ENCODE peak calls at places on chromosomes 13 and 19, in nine cellular contexts. V, N, Q, T, U, L, P, R and W are unnamed samples. For H3K9me3, the result is how much of the 10 kb centered on the place peaks cover.

GRCh38 chr19:42370667-42371066 is 19.4 kb downstream of the CNFN start:
- DNase-seq in T (no peak), V (no peak), P (no peak), N (no peak), U (no peak), R (no peak), Q (no peak), L (no peak), W (no peak)

GRCh38 chr13:51262501-51263211 is 40.5 kb downstream of the FAM124A start:
- DNase-seq in P (no peak), V (no peak), T (peak), R (no peak), Q (no peak), L (no peak), U (no peak), N (no peak), W (no peak)

GRCh38 chr13:42525035-42525504 is 48.9 kb upstream of the TNFSF11 start:
- DNase-seq in N (no peak), U (no peak), P (no peak), R (no peak), V (no peak), T (no peak), L (no peak), Q (peak), W (no peak)

GRCh38 chr19:1019980-1020867 is 699 bp downstream of the TMEM259 start:
- DNase-seq in V (no peak), P (no peak), T (peak), U (no peak), N (no peak), L (no peak), R (no peak), Q (no peak), W (peak)

GRCh38 chr19:34181111-34181864 is 9.0 kb downstream of the LSM14A start:
- DNase-seq in R (no peak), Q (peak), L (no peak), U (no peak), N (no peak), V (no peak), P (no peak), T (no peak), W (no peak)

GRCh38 chr13:20680416-20681080 is 23.0 kb upstream of the IL17D start:
- DNase-seq in L (no peak), U (no peak), N (no peak), R (no peak), P (no peak), T (no peak), V (no peak), Q (no peak), W (no peak)

GRCh38 chr13:66693656-66694055 is 536.5 kb downstream of the PCDH9 start:
- DNase-seq in V (no peak), P (no peak), Q (no peak), R (no peak), N (no peak), T (no peak), U (no peak), L (no peak), W (no peak)

GRCh38 chr19:37007587-37008220 is 70.5 kb upstream of the ZNF420 start:
- DNase-seq in Q (no peak), L (peak), T (peak), P (no peak), V (no peak), R (no peak), U (no peak), N (no peak), W (peak)

GRCh38 chr13:108705031-108705430 is 75.6 kb downstream of the MYO16 start:
- DNase-seq in Q (peak), R (no peak), L (no peak), P (no peak), N (no peak), V (no peak), U (no peak), T (no peak), W (no peak)

GRCh38 chr13:95698047-95698749 is 21.3 kb downstream of the DNAJC3 start:
- DNase-seq in T (no peak), N (no peak), U (no peak), V (peak), Q (peak), P (no peak), L (no peak), R (no peak), W (no peak)

GRCh38 chr19:401836-402535 is 7.0 kb downstream of the C2CD4C start:
- DNase-seq in P (no peak), R (no peak), T (peak), L (peak), V (no peak), N (no peak), Q (no peak), U (no peak), W (no peak)

GRCh38 chr13:114143806-114144605 is 11.6 kb upstream of the RASA3 start:
- DNase-seq in R (peak), Q (no peak), L (peak), P (no peak), U (no peak), T (peak), V (peak), N (no peak), W (peak)

GRCh38 chr13:113586661-113587479 is 2.3 kb downstream of the TFDP1 start:
- DNase-seq in N (peak), Q (no peak), L (no peak), V (no peak), T (no peak), U (peak), R (peak), P (no peak), W (no peak)

GRCh38 chr19:8884416-8884815 is 52.2 kb downstream of the MBD3L1 start:
- DNase-seq in Q (no peak), R (no peak), V (no peak), N (no peak), L (no peak), U (no peak), T (no peak), P (no peak), W (no peak)

GRCh38 chr13:26656919-26657318 is 99.4 kb downstream of the WASF3 start:
- DNase-seq in U (no peak), N (no peak), P (no peak), Q (peak), L (no peak), T (no peak), V (no peak), R (no peak), W (no peak)

GRCh38 chr19:36605839-36606478 is 846 bp downstream of the ZNF382 start:
- DNase-seq in R (no peak), P (no peak), N (no peak), L (no peak), V (no peak), T (no peak), U (no peak), Q (no peak), W (no peak)

GRCh38 chr19:1512671-1513491 is at the start of gene ADAMTSL5:
- DNase-seq in L (peak), U (peak), Q (peak), T (peak), R (peak), N (no peak), P (no peak), V (no peak), W (peak)

GRCh38 chr13:44692173-44692713 is 116.1 kb upstream of the TSC22D1 start:
- DNase-seq in V (peak), L (no peak), P (no peak), Q (peak), U (peak), N (no peak), R (peak), T (no peak), W (no peak)

GRCh38 chr13:58018865-58019264 is 387.3 kb downstream of the PCDH17 start:
- DNase-seq in N (no peak), U (no peak), L (no peak), Q (no peak), V (no peak), T (no peak), P (no peak), R (no peak), W (no peak)

GRCh38 chr13:70623260-70623659 is 515.0 kb upstream of the KLHL1 start:
- DNase-seq in T (no peak), P (no peak), L (peak), Q (peak), V (no peak), N (no peak), U (no peak), R (no peak), W (no peak)

GRCh38 chr13:111963031-111963430 is 103.9 kb upstream of the SOX1 start:
- DNase-seq in Q (no peak), R (no peak), P (no peak), T (no peak), V (no peak), U (no peak), L (no peak), N (no peak), W (no peak)

GRCh38 chr13:103187621-103188020 is 121.4 kb upstream of the SLC10A2 start:
- DNase-seq in N (no peak), T (no peak), L (no peak), U (peak), P (no peak), V (no peak), R (no peak), Q (no peak), W (no peak)

GRCh38 chr19:55253264-55253663 is 5.6 kb downstream of the PPP6R1 start:
- DNase-seq in L (no peak), U (no peak), T (peak), N (no peak), V (no peak), R (no peak), Q (no peak), P (no peak), W (no peak)

GRCh38 chr19:55146648-55147218 is 2.3 kb downstream of the TNNT1 start:
- DNase-seq in R (peak), T (no peak), V (peak), U (peak), Q (peak), P (no peak), N (no peak), L (peak), W (no peak)

GRCh38 chr19:48858984-48859710 is 9.3 kb downstream of the PLEKHA4 start:
- DNase-seq in L (no peak), P (no peak), Q (no peak), V (no peak), T (peak), R (peak), N (no peak), U (no peak), W (peak)

GRCh38 chr19:47351545-47351944 is 2.4 kb downstream of the DHX34 start:
- DNase-seq in N (no peak), T (no peak), Q (peak), R (peak), P (no peak), U (no peak), V (peak), L (peak), W (no peak)

GRCh38 chr13:20814224-20814910 is 40.6 kb upstream of the EEF1AKMT1 start:
- DNase-seq in V (no peak), Q (peak), P (peak), T (peak), L (peak), R (no peak), N (peak), U (no peak), W (peak)

GRCh38 chr13:31012285-31013024 is 80.0 kb downstream of the TEX26 start:
- DNase-seq in L (peak), N (no peak), R (peak), T (no peak), V (no peak), Q (peak), U (no peak), P (no peak), W (no peak)

GRCh38 chr19:17390665-17391370 is 3.2 kb downstream of the CCDC194 start:
- DNase-seq in T (peak), P (peak), U (peak), R (peak), L (peak), Q (peak), V (peak), N (peak), W (peak)

GRCh38 chr19:44776402-44777096 is 1.1 kb upstream of the CBLC start:
- DNase-seq in U (peak), R (no peak), T (no peak), Q (peak), L (no peak), P (no peak), N (no peak), V (peak), W (peak)

GRCh38 chr13:103039183-103039582 is 27.0 kb downstream of the SLC10A2 start:
- DNase-seq in T (no peak), R (peak), V (no peak), U (no peak), P (no peak), L (no peak), N (no peak), Q (no peak), W (no peak)

GRCh38 chr19:52897149-52897935 is at the start of gene ZNF320:
- DNase-seq in L (peak), N (peak), R (peak), P (peak), V (peak), T (peak), U (peak), Q (peak), W (peak)

GRCh38 chr13:24632382-24633121 is 47.7 kb upstream of the ATP12A start:
- DNase-seq in T (no peak), R (no peak), U (no peak), N (no peak), Q (peak), P (no peak), L (no peak), V (no peak), W (no peak)

GRCh38 chr13:94968040-94968756 is 255.9 kb upstream of the SOX21 start:
- DNase-seq in N (no peak), P (no peak), R (peak), V (no peak), L (peak), Q (no peak), T (peak), U (no peak), W (no peak)

GRCh38 chr19:57686727-57687126 is 5.0 kb downstream of the ZNF551 start:
- DNase-seq in V (no peak), T (no peak), Q (no peak), P (no peak), L (no peak), U (no peak), R (no peak), N (no peak), W (no peak)
- H3K4me3 ChIP-seq in V (no peak), T (no peak), Q (peak), P (no peak), L (no peak), U (no peak), R (peak), N (no peak), W (no peak)

GRCh38 chr19:15534957-15535864 is 26.9 kb downstream of the CYP4F22 start:
- DNase-seq in U (no peak), N (no peak), Q (no peak), T (no peak), P (no peak), V (no peak), L (no peak), R (no peak), W (no peak)

GRCh38 chr19:15529774-15530372 is 21.5 kb downstream of the CYP4F22 start:
- DNase-seq in L (no peak), N (no peak), R (no peak), Q (no peak), T (no peak), V (no peak), U (no peak), P (no peak), W (no peak)

GRCh38 chr19:15536350-15536749 is 28.0 kb downstream of the CYP4F22 start:
- DNase-seq in L (no peak), V (no peak), Q (no peak), U (no peak), R (no peak), T (no peak), P (no peak), N (no peak), W (no peak)

GRCh38 chr19:15527705-15528104 is 19.4 kb downstream of the CYP4F22 start:
- DNase-seq in Q (no peak), R (no peak), V (no peak), L (no peak), T (no peak), P (no peak), N (no peak), U (no peak), W (no peak)

DNA sequence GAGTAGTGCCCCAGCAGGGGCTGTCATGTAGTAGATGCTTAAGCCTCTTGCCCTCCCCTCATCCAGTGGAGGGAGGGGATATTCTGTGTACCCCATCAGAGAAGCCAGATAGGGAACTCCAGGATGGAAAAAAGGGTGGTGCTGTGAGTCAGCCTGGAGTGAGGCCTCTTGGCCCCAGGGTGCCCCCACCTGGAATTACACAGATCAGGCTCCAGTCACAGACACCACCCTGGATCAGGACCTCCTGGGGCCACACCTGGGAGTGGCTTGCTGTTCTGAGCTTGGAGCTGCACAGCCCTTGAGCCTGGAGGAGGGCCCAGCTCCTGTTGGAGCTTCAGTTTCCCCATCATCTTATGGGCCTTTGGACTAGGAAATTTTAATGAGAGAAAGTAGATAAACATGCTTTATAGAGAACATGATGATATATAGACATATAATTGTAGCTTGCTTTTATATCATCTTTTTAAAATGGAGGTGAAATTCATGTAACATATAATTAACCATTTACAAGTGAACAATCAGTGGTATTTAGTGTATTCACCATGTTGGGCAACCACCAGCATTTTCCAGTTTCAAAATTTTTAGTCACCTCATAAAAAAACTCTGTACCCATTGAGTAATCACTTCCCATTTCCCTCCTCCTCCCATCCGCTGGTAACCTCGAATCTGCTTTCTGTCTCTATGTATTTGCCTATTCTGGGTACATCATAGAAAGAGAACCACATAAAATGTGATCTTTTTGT is 24.6 kb downstream of the CYP4F22 start:
- DNase-seq in U (no peak), L (no peak), T (no peak), R (no peak), P (no peak), N (no peak), V (peak), Q (peak), W (no peak)
- H3K9me3 ChIP-seq in U (under half), L (under half), T (under half), R (half or more), P (under half), N (under half), V (under half), Q (under half), W (under half)

GRCh38 chr19:28840891-28841290 is 372.1 kb downstream of the UQCRFS1 start:
- DNase-seq in N (no peak), P (no peak), T (no peak), R (no peak), L (no peak), Q (no peak), V (no peak), U (no peak), W (no peak)
- TF ChIP-seq CTCF in N (no peak), P (no peak), T (no peak), R (no peak), L (no peak), Q (no peak), V (no peak), U (no peak), W (no peak)

GRCh38 chr19:2543463-2544442 is 67.8 kb downstream of the GADD45B start:
- DNase-seq in T (peak), Q (peak), U (peak), L (peak), N (peak), P (peak), V (peak), R (peak), W (peak)

GRCh38 chr19:2540251-2540645 is 64.3 kb downstream of the GADD45B start:
- DNase-seq in U (no peak), V (no peak), P (no peak), T (no peak), Q (no peak), L (no peak), N (no peak), R (no peak), W (no peak)

GRCh38 chr19:2538096-2538757 is 62.3 kb downstream of the GADD45B start:
- DNase-seq in R (no peak), L (no peak), T (peak), U (no peak), P (no peak), Q (no peak), V (no peak), N (no peak), W (peak)

GRCh38 chr19:2542341-2543069 is 66.6 kb downstream of the GADD45B start:
- DNase-seq in U (peak), V (no peak), R (peak), L (no peak), P (no peak), Q (no peak), T (peak), N (no peak), W (no peak)

GRCh38 chr19:2540646-2541454 is 64.9 kb downstream of the GADD45B start:
- DNase-seq in N (peak), V (peak), Q (peak), P (peak), L (no peak), U (peak), T (peak), R (peak), W (peak)
- H3K4me3 ChIP-seq in N (peak), V (peak), Q (peak), P (peak), L (peak), U (peak), T (no peak), R (no peak), W (no peak)

GRCh38 chr19:56838680-56838929 is 1.9 kb downstream of the PEG3 start:
- DNase-seq in V (no peak), P (no peak), Q (no peak), U (no peak), R (no peak), L (no peak), T (no peak), N (no peak), W (no peak)
- H3K9me3 ChIP-seq in V (under half), P (under half), Q (under half), U (under half), R (half or more), L (under half), T (half or more), N (under half), W (half or more)

DNA sequence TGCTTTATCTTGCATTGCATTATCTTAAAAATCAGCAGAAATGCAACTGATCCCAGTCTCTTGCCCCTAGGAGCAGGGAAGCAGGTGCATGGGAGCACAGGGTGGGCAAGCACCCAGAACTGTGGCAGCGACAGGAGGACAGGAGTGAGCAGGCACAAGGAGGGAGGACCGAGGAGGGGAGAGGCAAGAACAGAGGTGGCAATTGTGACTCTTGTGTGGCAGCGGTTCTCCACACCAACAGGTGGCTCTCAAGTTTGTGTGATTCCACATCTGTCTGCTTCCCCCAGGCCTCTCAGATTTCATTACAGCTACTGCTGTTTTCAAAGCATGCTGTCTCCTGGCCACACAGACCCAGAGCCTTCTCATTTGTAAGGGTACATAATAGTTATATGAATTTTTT is 108.6 kb downstream of the STK24 start:
- DNase-seq in Q (no peak), L (no peak), R (no peak), T (no peak), P (no peak), U (no peak), V (no peak), N (no peak), W (no peak)
- TF ChIP-seq CTCF in Q (no peak), L (no peak), R (no peak), T (no peak), P (no peak), U (no peak), V (no peak), N (no peak), W (no peak)